ENCODE peak calls at places on chromosomes 11 and 22, in nine cellular contexts. One of them, this sample, is unnamed.

GRCh38 chr11:103920449-103920848 is 116.0 kb upstream of the DDI1 start:
- DNase-seq in upper lobe of right lung: no peak
- DNase-seq in activated CD4-positive, alpha-beta T cell treated with anti-CD3 and anti-CD28 coated beads for 1 hour: no peak
- DNase-seq in islet precursor cell: no peak
- DNase-seq in activated CD4-positive, alpha-beta memory T cell treated with anti-CD3 and anti-CD28 coated beads, Interleukin-2, amount 10 ng/mL, durations not matched to agents 7 days and 5 days: no peak
- DNase-seq in HTR-8/SVneo: no peak
- DNase-seq in kidney glomerular epithelial cell: no peak
- DNase-seq in activated effector memory CD4-positive, alpha-beta T cell treated with Interleukin-2 at 50 U/mL for 16 hours: no peak
- DNase-seq in fibroblast of the aortic adventitia: peak
- DNase-seq in this sample: no peak

GRCh38 chr11:10414659-10415058 is 40.4 kb upstream of the AMPD3 start:
- DNase-seq in fibroblast of the aortic adventitia: peak
- DNase-seq in upper lobe of right lung: no peak
- DNase-seq in activated CD4-positive, alpha-beta T cell treated with anti-CD3 and anti-CD28 coated beads for 1 hour: no peak
- DNase-seq in islet precursor cell: no peak
- DNase-seq in activated CD4-positive, alpha-beta memory T cell treated with anti-CD3 and anti-CD28 coated beads, Interleukin-2, amount 10 ng/mL, durations not matched to agents 7 days and 5 days: peak
- DNase-seq in HTR-8/SVneo: no peak
- DNase-seq in kidney glomerular epithelial cell: no peak
- DNase-seq in activated effector memory CD4-positive, alpha-beta T cell treated with Interleukin-2 at 50 U/mL for 16 hours: no peak
- DNase-seq in this sample: peak

GRCh38 chr11:68412593-68413475 is 47.7 kb upstream of the PPP6R3 start:
- DNase-seq in activated CD4-positive, alpha-beta T cell treated with anti-CD3 and anti-CD28 coated beads for 1 hour: no peak
- DNase-seq in activated effector memory CD4-positive, alpha-beta T cell treated with Interleukin-2 at 50 U/mL for 16 hours: no peak
- DNase-seq in upper lobe of right lung: no peak
- DNase-seq in activated CD4-positive, alpha-beta memory T cell treated with anti-CD3 and anti-CD28 coated beads, Interleukin-2, amount 10 ng/mL, durations not matched to agents 7 days and 5 days: peak
- DNase-seq in islet precursor cell: no peak
- DNase-seq in kidney glomerular epithelial cell: no peak
- DNase-seq in fibroblast of the aortic adventitia: peak
- DNase-seq in HTR-8/SVneo: no peak
- DNase-seq in this sample: no peak

GRCh38 chr22:17243524-17243923 is 24.3 kb upstream of the ADA2 start:
- DNase-seq in activated CD4-positive, alpha-beta T cell treated with anti-CD3 and anti-CD28 coated beads for 1 hour: no peak
- DNase-seq in upper lobe of right lung: peak
- DNase-seq in HTR-8/SVneo: no peak
- DNase-seq in kidney glomerular epithelial cell: no peak
- DNase-seq in activated CD4-positive, alpha-beta memory T cell treated with anti-CD3 and anti-CD28 coated beads, Interleukin-2, amount 10 ng/mL, durations not matched to agents 7 days and 5 days: peak
- DNase-seq in activated effector memory CD4-positive, alpha-beta T cell treated with Interleukin-2 at 50 U/mL for 16 hours: no peak
- DNase-seq in islet precursor cell: no peak
- DNase-seq in fibroblast of the aortic adventitia: no peak
- DNase-seq in this sample: no peak

GRCh38 chr11:76689313-76689712 is 18.8 kb upstream of the LRRC32 start:
- DNase-seq in activated CD4-positive, alpha-beta T cell treated with anti-CD3 and anti-CD28 coated beads for 1 hour: no peak
- DNase-seq in fibroblast of the aortic adventitia: no peak
- DNase-seq in activated CD4-positive, alpha-beta memory T cell treated with anti-CD3 and anti-CD28 coated beads, Interleukin-2, amount 10 ng/mL, durations not matched to agents 7 days and 5 days: no peak
- DNase-seq in islet precursor cell: no peak
- DNase-seq in upper lobe of right lung: peak
- DNase-seq in activated effector memory CD4-positive, alpha-beta T cell treated with Interleukin-2 at 50 U/mL for 16 hours: no peak
- DNase-seq in HTR-8/SVneo: no peak
- DNase-seq in kidney glomerular epithelial cell: no peak
- DNase-seq in this sample: no peak

GRCh38 chr11:83061883-83062282 is 9.8 kb downstream of the RAB30 start:
- DNase-seq in activated effector memory CD4-positive, alpha-beta T cell treated with Interleukin-2 at 50 U/mL for 16 hours: no peak
- DNase-seq in HTR-8/SVneo: no peak
- DNase-seq in fibroblast of the aortic adventitia: no peak
- DNase-seq in activated CD4-positive, alpha-beta memory T cell treated with anti-CD3 and anti-CD28 coated beads, Interleukin-2, amount 10 ng/mL, durations not matched to agents 7 days and 5 days: no peak
- DNase-seq in upper lobe of right lung: no peak
- DNase-seq in kidney glomerular epithelial cell: no peak
- DNase-seq in islet precursor cell: no peak
- DNase-seq in activated CD4-positive, alpha-beta T cell treated with anti-CD3 and anti-CD28 coated beads for 1 hour: no peak
- DNase-seq in this sample: no peak

GRCh38 chr22:46512683-46513082 is 24.7 kb downstream of the CELSR1 start:
- DNase-seq in activated CD4-positive, alpha-beta memory T cell treated with anti-CD3 and anti-CD28 coated beads, Interleukin-2, amount 10 ng/mL, durations not matched to agents 7 days and 5 days: no peak
- DNase-seq in activated CD4-positive, alpha-beta T cell treated with anti-CD3 and anti-CD28 coated beads for 1 hour: no peak
- DNase-seq in upper lobe of right lung: no peak
- DNase-seq in activated effector memory CD4-positive, alpha-beta T cell treated with Interleukin-2 at 50 U/mL for 16 hours: no peak
- DNase-seq in fibroblast of the aortic adventitia: no peak
- DNase-seq in HTR-8/SVneo: no peak
- DNase-seq in kidney glomerular epithelial cell: no peak
- DNase-seq in islet precursor cell: peak
- DNase-seq in this sample: no peak

GRCh38 chr11:19676508-19677379 is 35.9 kb upstream of the NAV2 start:
- DNase-seq in HTR-8/SVneo: no peak
- DNase-seq in fibroblast of the aortic adventitia: no peak
- DNase-seq in islet precursor cell: peak
- DNase-seq in kidney glomerular epithelial cell: no peak
- DNase-seq in activated CD4-positive, alpha-beta memory T cell treated with anti-CD3 and anti-CD28 coated beads, Interleukin-2, amount 10 ng/mL, durations not matched to agents 7 days and 5 days: no peak
- DNase-seq in activated CD4-positive, alpha-beta T cell treated with anti-CD3 and anti-CD28 coated beads for 1 hour: no peak
- DNase-seq in activated effector memory CD4-positive, alpha-beta T cell treated with Interleukin-2 at 50 U/mL for 16 hours: no peak
- DNase-seq in upper lobe of right lung: no peak
- DNase-seq in this sample: no peak

GRCh38 chr22:32200752-32201151 is 4.1 kb downstream of the RFPL2 start:
- DNase-seq in kidney glomerular epithelial cell: no peak
- DNase-seq in fibroblast of the aortic adventitia: no peak
- DNase-seq in HTR-8/SVneo: no peak
- DNase-seq in activated CD4-positive, alpha-beta memory T cell treated with anti-CD3 and anti-CD28 coated beads, Interleukin-2, amount 10 ng/mL, durations not matched to agents 7 days and 5 days: peak
- DNase-seq in upper lobe of right lung: no peak
- DNase-seq in islet precursor cell: no peak
- DNase-seq in activated CD4-positive, alpha-beta T cell treated with anti-CD3 and anti-CD28 coated beads for 1 hour: no peak
- DNase-seq in activated effector memory CD4-positive, alpha-beta T cell treated with Interleukin-2 at 50 U/mL for 16 hours: no peak
- DNase-seq in this sample: no peak

GRCh38 chr11:108713076-108713790 is 48.4 kb downstream of the DDX10 start:
- DNase-seq in upper lobe of right lung: no peak
- DNase-seq in islet precursor cell: no peak
- DNase-seq in fibroblast of the aortic adventitia: peak
- DNase-seq in activated CD4-positive, alpha-beta memory T cell treated with anti-CD3 and anti-CD28 coated beads, Interleukin-2, amount 10 ng/mL, durations not matched to agents 7 days and 5 days: no peak
- DNase-seq in HTR-8/SVneo: no peak
- DNase-seq in activated effector memory CD4-positive, alpha-beta T cell treated with Interleukin-2 at 50 U/mL for 16 hours: no peak
- DNase-seq in activated CD4-positive, alpha-beta T cell treated with anti-CD3 and anti-CD28 coated beads for 1 hour: no peak
- DNase-seq in kidney glomerular epithelial cell: no peak
- DNase-seq in this sample: no peak

GRCh38 chr11:132886335-132886734 is 646.0 kb downstream of the OPCML start:
- DNase-seq in kidney glomerular epithelial cell: no peak
- DNase-seq in islet precursor cell: peak
- DNase-seq in activated effector memory CD4-positive, alpha-beta T cell treated with Interleukin-2 at 50 U/mL for 16 hours: no peak
- DNase-seq in upper lobe of right lung: no peak
- DNase-seq in activated CD4-positive, alpha-beta memory T cell treated with anti-CD3 and anti-CD28 coated beads, Interleukin-2, amount 10 ng/mL, durations not matched to agents 7 days and 5 days: no peak
- DNase-seq in HTR-8/SVneo: peak
- DNase-seq in activated CD4-positive, alpha-beta T cell treated with anti-CD3 and anti-CD28 coated beads for 1 hour: no peak
- DNase-seq in fibroblast of the aortic adventitia: no peak
- DNase-seq in this sample: no peak

GRCh38 chr11:135033545-135033944 is 621.5 kb upstream of the B3GAT1 start:
- DNase-seq in activated CD4-positive, alpha-beta T cell treated with anti-CD3 and anti-CD28 coated beads for 1 hour: no peak
- DNase-seq in HTR-8/SVneo: no peak
- DNase-seq in fibroblast of the aortic adventitia: no peak
- DNase-seq in islet precursor cell: peak
- DNase-seq in activated effector memory CD4-positive, alpha-beta T cell treated with Interleukin-2 at 50 U/mL for 16 hours: no peak
- DNase-seq in upper lobe of right lung: no peak
- DNase-seq in kidney glomerular epithelial cell: no peak
- DNase-seq in activated CD4-positive, alpha-beta memory T cell treated with anti-CD3 and anti-CD28 coated beads, Interleukin-2, amount 10 ng/mL, durations not matched to agents 7 days and 5 days: no peak
- DNase-seq in this sample: no peak

GRCh38 chr11:29328961-29329441 is 687.8 kb downstream of the KCNA4 start:
- DNase-seq in HTR-8/SVneo: peak
- DNase-seq in islet precursor cell: peak
- DNase-seq in kidney glomerular epithelial cell: peak
- DNase-seq in upper lobe of right lung: no peak
- DNase-seq in fibroblast of the aortic adventitia: peak
- DNase-seq in activated effector memory CD4-positive, alpha-beta T cell treated with Interleukin-2 at 50 U/mL for 16 hours: no peak
- DNase-seq in activated CD4-positive, alpha-beta T cell treated with anti-CD3 and anti-CD28 coated beads for 1 hour: no peak
- DNase-seq in activated CD4-positive, alpha-beta memory T cell treated with anti-CD3 and anti-CD28 coated beads, Interleukin-2, amount 10 ng/mL, durations not matched to agents 7 days and 5 days: no peak
- DNase-seq in this sample: peak

GRCh38 chr22:31947296-31947695 is 3.0 kb downstream of the YWHAH start:
- DNase-seq in fibroblast of the aortic adventitia: no peak
- DNase-seq in activated effector memory CD4-positive, alpha-beta T cell treated with Interleukin-2 at 50 U/mL for 16 hours: no peak
- DNase-seq in activated CD4-positive, alpha-beta T cell treated with anti-CD3 and anti-CD28 coated beads for 1 hour: no peak
- DNase-seq in HTR-8/SVneo: no peak
- DNase-seq in kidney glomerular epithelial cell: peak
- DNase-seq in islet precursor cell: no peak
- DNase-seq in activated CD4-positive, alpha-beta memory T cell treated with anti-CD3 and anti-CD28 coated beads, Interleukin-2, amount 10 ng/mL, durations not matched to agents 7 days and 5 days: peak
- DNase-seq in upper lobe of right lung: no peak
- DNase-seq in this sample: peak

GRCh38 chr11:57741132-57742086 is at the start of gene SELENOH:
- DNase-seq in fibroblast of the aortic adventitia: peak
- DNase-seq in islet precursor cell: peak
- DNase-seq in kidney glomerular epithelial cell: peak
- DNase-seq in activated CD4-positive, alpha-beta T cell treated with anti-CD3 and anti-CD28 coated beads for 1 hour: peak
- DNase-seq in activated CD4-positive, alpha-beta memory T cell treated with anti-CD3 and anti-CD28 coated beads, Interleukin-2, amount 10 ng/mL, durations not matched to agents 7 days and 5 days: peak
- DNase-seq in HTR-8/SVneo: peak
- DNase-seq in upper lobe of right lung: peak
- DNase-seq in activated effector memory CD4-positive, alpha-beta T cell treated with Interleukin-2 at 50 U/mL for 16 hours: peak
- DNase-seq in this sample: peak

GRCh38 chr11:111540114-111540920 is at the start of gene LAYN:
- DNase-seq in kidney glomerular epithelial cell: no peak
- DNase-seq in HTR-8/SVneo: peak
- DNase-seq in activated CD4-positive, alpha-beta memory T cell treated with anti-CD3 and anti-CD28 coated beads, Interleukin-2, amount 10 ng/mL, durations not matched to agents 7 days and 5 days: no peak
- DNase-seq in activated effector memory CD4-positive, alpha-beta T cell treated with Interleukin-2 at 50 U/mL for 16 hours: no peak
- DNase-seq in activated CD4-positive, alpha-beta T cell treated with anti-CD3 and anti-CD28 coated beads for 1 hour: no peak
- DNase-seq in fibroblast of the aortic adventitia: peak
- DNase-seq in upper lobe of right lung: peak
- DNase-seq in islet precursor cell: peak
- DNase-seq in this sample: no peak

GRCh38 chr11:102730036-102730815 is 5.5 kb upstream of the MMP8 start:
- DNase-seq in activated CD4-positive, alpha-beta memory T cell treated with anti-CD3 and anti-CD28 coated beads, Interleukin-2, amount 10 ng/mL, durations not matched to agents 7 days and 5 days: no peak
- DNase-seq in HTR-8/SVneo: no peak
- DNase-seq in activated effector memory CD4-positive, alpha-beta T cell treated with Interleukin-2 at 50 U/mL for 16 hours: no peak
- DNase-seq in activated CD4-positive, alpha-beta T cell treated with anti-CD3 and anti-CD28 coated beads for 1 hour: no peak
- DNase-seq in kidney glomerular epithelial cell: no peak
- DNase-seq in upper lobe of right lung: no peak
- DNase-seq in islet precursor cell: no peak
- DNase-seq in fibroblast of the aortic adventitia: peak
- DNase-seq in this sample: no peak

GRCh38 chr22:43263645-43264514 is 76.9 kb upstream of the TTLL12 start:
- DNase-seq in HTR-8/SVneo: peak
- DNase-seq in activated CD4-positive, alpha-beta T cell treated with anti-CD3 and anti-CD28 coated beads for 1 hour: peak
- DNase-seq in fibroblast of the aortic adventitia: peak
- DNase-seq in islet precursor cell: peak
- DNase-seq in upper lobe of right lung: no peak
- DNase-seq in activated CD4-positive, alpha-beta memory T cell treated with anti-CD3 and anti-CD28 coated beads, Interleukin-2, amount 10 ng/mL, durations not matched to agents 7 days and 5 days: peak
- DNase-seq in kidney glomerular epithelial cell: peak
- DNase-seq in activated effector memory CD4-positive, alpha-beta T cell treated with Interleukin-2 at 50 U/mL for 16 hours: peak
- DNase-seq in this sample: peak

GRCh38 chr11:68579455-68579854 is 104.9 kb upstream of the GAL start:
- DNase-seq in kidney glomerular epithelial cell: no peak
- DNase-seq in upper lobe of right lung: no peak
- DNase-seq in activated CD4-positive, alpha-beta T cell treated with anti-CD3 and anti-CD28 coated beads for 1 hour: no peak
- DNase-seq in activated effector memory CD4-positive, alpha-beta T cell treated with Interleukin-2 at 50 U/mL for 16 hours: no peak
- DNase-seq in HTR-8/SVneo: no peak
- DNase-seq in fibroblast of the aortic adventitia: peak
- DNase-seq in activated CD4-positive, alpha-beta memory T cell treated with anti-CD3 and anti-CD28 coated beads, Interleukin-2, amount 10 ng/mL, durations not matched to agents 7 days and 5 days: no peak
- DNase-seq in islet precursor cell: no peak
- DNase-seq in this sample: no peak

GRCh38 chr11:117818036-117818858 is 6.3 kb downstream of the FXYD2 start:
- DNase-seq in activated effector memory CD4-positive, alpha-beta T cell treated with Interleukin-2 at 50 U/mL for 16 hours: peak
- DNase-seq in kidney glomerular epithelial cell: peak
- DNase-seq in upper lobe of right lung: no peak
- DNase-seq in HTR-8/SVneo: no peak
- DNase-seq in fibroblast of the aortic adventitia: no peak
- DNase-seq in activated CD4-positive, alpha-beta T cell treated with anti-CD3 and anti-CD28 coated beads for 1 hour: no peak
- DNase-seq in activated CD4-positive, alpha-beta memory T cell treated with anti-CD3 and anti-CD28 coated beads, Interleukin-2, amount 10 ng/mL, durations not matched to agents 7 days and 5 days: peak
- DNase-seq in islet precursor cell: no peak
- DNase-seq in this sample: no peak

GRCh38 chr22:43333978-43334377 is 9.2 kb downstream of the SCUBE1 start:
- DNase-seq in fibroblast of the aortic adventitia: no peak
- DNase-seq in kidney glomerular epithelial cell: no peak
- DNase-seq in activated CD4-positive, alpha-beta T cell treated with anti-CD3 and anti-CD28 coated beads for 1 hour: no peak
- DNase-seq in activated CD4-positive, alpha-beta memory T cell treated with anti-CD3 and anti-CD28 coated beads, Interleukin-2, amount 10 ng/mL, durations not matched to agents 7 days and 5 days: no peak
- DNase-seq in islet precursor cell: no peak
- DNase-seq in upper lobe of right lung: no peak
- DNase-seq in HTR-8/SVneo: no peak
- DNase-seq in activated effector memory CD4-positive, alpha-beta T cell treated with Interleukin-2 at 50 U/mL for 16 hours: no peak
- DNase-seq in this sample: no peak

GRCh38 chr11:35796542-35796941 is 134.0 kb downstream of the TRIM44 start:
- DNase-seq in islet precursor cell: peak
- DNase-seq in activated CD4-positive, alpha-beta memory T cell treated with anti-CD3 and anti-CD28 coated beads, Interleukin-2, amount 10 ng/mL, durations not matched to agents 7 days and 5 days: no peak
- DNase-seq in activated effector memory CD4-positive, alpha-beta T cell treated with Interleukin-2 at 50 U/mL for 16 hours: no peak
- DNase-seq in HTR-8/SVneo: peak
- DNase-seq in fibroblast of the aortic adventitia: peak
- DNase-seq in activated CD4-positive, alpha-beta T cell treated with anti-CD3 and anti-CD28 coated beads for 1 hour: no peak
- DNase-seq in kidney glomerular epithelial cell: no peak
- DNase-seq in upper lobe of right lung: no peak
- DNase-seq in this sample: no peak

GRCh38 chr11:67024410-67024809 is 1.5 kb downstream of the SYT12 start:
- DNase-seq in kidney glomerular epithelial cell: no peak
- DNase-seq in HTR-8/SVneo: no peak
- DNase-seq in activated CD4-positive, alpha-beta memory T cell treated with anti-CD3 and anti-CD28 coated beads, Interleukin-2, amount 10 ng/mL, durations not matched to agents 7 days and 5 days: peak
- DNase-seq in activated CD4-positive, alpha-beta T cell treated with anti-CD3 and anti-CD28 coated beads for 1 hour: peak
- DNase-seq in activated effector memory CD4-positive, alpha-beta T cell treated with Interleukin-2 at 50 U/mL for 16 hours: peak
- DNase-seq in fibroblast of the aortic adventitia: no peak
- DNase-seq in upper lobe of right lung: no peak
- DNase-seq in islet precursor cell: no peak
- DNase-seq in this sample: peak

GRCh38 chr11:60855726-60856633 is at the start of gene PTGDR2:
- DNase-seq in activated effector memory CD4-positive, alpha-beta T cell treated with Interleukin-2 at 50 U/mL for 16 hours: no peak
- DNase-seq in fibroblast of the aortic adventitia: no peak
- DNase-seq in upper lobe of right lung: no peak
- DNase-seq in kidney glomerular epithelial cell: no peak
- DNase-seq in islet precursor cell: no peak
- DNase-seq in activated CD4-positive, alpha-beta T cell treated with anti-CD3 and anti-CD28 coated beads for 1 hour: no peak
- DNase-seq in HTR-8/SVneo: no peak
- DNase-seq in activated CD4-positive, alpha-beta memory T cell treated with anti-CD3 and anti-CD28 coated beads, Interleukin-2, amount 10 ng/mL, durations not matched to agents 7 days and 5 days: no peak
- DNase-seq in this sample: no peak

GRCh38 chr11:35812850-35813249 is 131.0 kb upstream of the LDLRAD3 start:
- DNase-seq in HTR-8/SVneo: no peak
- DNase-seq in upper lobe of right lung: no peak
- DNase-seq in activated CD4-positive, alpha-beta memory T cell treated with anti-CD3 and anti-CD28 coated beads, Interleukin-2, amount 10 ng/mL, durations not matched to agents 7 days and 5 days: no peak
- DNase-seq in islet precursor cell: no peak
- DNase-seq in fibroblast of the aortic adventitia: peak
- DNase-seq in kidney glomerular epithelial cell: no peak
- DNase-seq in activated effector memory CD4-positive, alpha-beta T cell treated with Interleukin-2 at 50 U/mL for 16 hours: no peak
- DNase-seq in activated CD4-positive, alpha-beta T cell treated with anti-CD3 and anti-CD28 coated beads for 1 hour: no peak
- DNase-seq in this sample: no peak

GRCh38 chr11:128626913-128627665 is 39.7 kb upstream of the ETS1 start:
- DNase-seq in HTR-8/SVneo: no peak
- DNase-seq in islet precursor cell: peak
- DNase-seq in upper lobe of right lung: no peak
- DNase-seq in kidney glomerular epithelial cell: no peak
- DNase-seq in activated CD4-positive, alpha-beta memory T cell treated with anti-CD3 and anti-CD28 coated beads, Interleukin-2, amount 10 ng/mL, durations not matched to agents 7 days and 5 days: no peak
- DNase-seq in fibroblast of the aortic adventitia: no peak
- DNase-seq in activated CD4-positive, alpha-beta T cell treated with anti-CD3 and anti-CD28 coated beads for 1 hour: no peak
- DNase-seq in activated effector memory CD4-positive, alpha-beta T cell treated with Interleukin-2 at 50 U/mL for 16 hours: no peak
- DNase-seq in this sample: no peak

GRCh38 chr11:134512791-134513538 is 100.9 kb upstream of the B3GAT1 start:
- DNase-seq in HTR-8/SVneo: no peak
- DNase-seq in activated CD4-positive, alpha-beta T cell treated with anti-CD3 and anti-CD28 coated beads for 1 hour: no peak
- DNase-seq in upper lobe of right lung: peak
- DNase-seq in activated CD4-positive, alpha-beta memory T cell treated with anti-CD3 and anti-CD28 coated beads, Interleukin-2, amount 10 ng/mL, durations not matched to agents 7 days and 5 days: no peak
- DNase-seq in activated effector memory CD4-positive, alpha-beta T cell treated with Interleukin-2 at 50 U/mL for 16 hours: no peak
- DNase-seq in islet precursor cell: peak
- DNase-seq in fibroblast of the aortic adventitia: no peak
- DNase-seq in kidney glomerular epithelial cell: no peak
- DNase-seq in this sample: no peak

GRCh38 chr11:129896062-129896461 is 684 bp upstream of the NFRKB start:
- DNase-seq in activated CD4-positive, alpha-beta T cell treated with anti-CD3 and anti-CD28 coated beads for 1 hour: no peak
- DNase-seq in activated CD4-positive, alpha-beta memory T cell treated with anti-CD3 and anti-CD28 coated beads, Interleukin-2, amount 10 ng/mL, durations not matched to agents 7 days and 5 days: no peak
- DNase-seq in kidney glomerular epithelial cell: no peak
- DNase-seq in fibroblast of the aortic adventitia: peak
- DNase-seq in islet precursor cell: no peak
- DNase-seq in HTR-8/SVneo: peak
- DNase-seq in upper lobe of right lung: no peak
- DNase-seq in activated effector memory CD4-positive, alpha-beta T cell treated with Interleukin-2 at 50 U/mL for 16 hours: no peak
- DNase-seq in this sample: no peak

GRCh38 chr22:43337385-43337784 is 5.8 kb downstream of the SCUBE1 start:
- DNase-seq in kidney glomerular epithelial cell: no peak
- DNase-seq in upper lobe of right lung: peak
- DNase-seq in activated CD4-positive, alpha-beta T cell treated with anti-CD3 and anti-CD28 coated beads for 1 hour: no peak
- DNase-seq in islet precursor cell: no peak
- DNase-seq in fibroblast of the aortic adventitia: no peak
- DNase-seq in activated CD4-positive, alpha-beta memory T cell treated with anti-CD3 and anti-CD28 coated beads, Interleukin-2, amount 10 ng/mL, durations not matched to agents 7 days and 5 days: no peak
- DNase-seq in activated effector memory CD4-positive, alpha-beta T cell treated with Interleukin-2 at 50 U/mL for 16 hours: no peak
- DNase-seq in HTR-8/SVneo: no peak
- DNase-seq in this sample: no peak

GRCh38 chr11:15412054-15412453 is 297.3 kb downstream of the INSC start:
- DNase-seq in HTR-8/SVneo: no peak
- DNase-seq in upper lobe of right lung: no peak
- DNase-seq in activated effector memory CD4-positive, alpha-beta T cell treated with Interleukin-2 at 50 U/mL for 16 hours: no peak
- DNase-seq in islet precursor cell: no peak
- DNase-seq in activated CD4-positive, alpha-beta T cell treated with anti-CD3 and anti-CD28 coated beads for 1 hour: no peak
- DNase-seq in activated CD4-positive, alpha-beta memory T cell treated with anti-CD3 and anti-CD28 coated beads, Interleukin-2, amount 10 ng/mL, durations not matched to agents 7 days and 5 days: no peak
- DNase-seq in fibroblast of the aortic adventitia: no peak
- DNase-seq in kidney glomerular epithelial cell: peak
- DNase-seq in this sample: no peak

GRCh38 chr11:33178443-33179154 is 17.3 kb upstream of the CSTF3 start:
- DNase-seq in activated CD4-positive, alpha-beta T cell treated with anti-CD3 and anti-CD28 coated beads for 1 hour: no peak
- DNase-seq in fibroblast of the aortic adventitia: no peak
- DNase-seq in kidney glomerular epithelial cell: no peak
- DNase-seq in activated CD4-positive, alpha-beta memory T cell treated with anti-CD3 and anti-CD28 coated beads, Interleukin-2, amount 10 ng/mL, durations not matched to agents 7 days and 5 days: no peak
- DNase-seq in upper lobe of right lung: no peak
- DNase-seq in HTR-8/SVneo: no peak
- DNase-seq in activated effector memory CD4-positive, alpha-beta T cell treated with Interleukin-2 at 50 U/mL for 16 hours: no peak
- DNase-seq in islet precursor cell: no peak
- DNase-seq in this sample: no peak

This sample was measured in HL-60.